ENCODE peak calls at places on chromosomes 2 and 18, in eight cellular contexts. D, H, E, G, N, L, U and P are unnamed samples.

GRCh38 chr2:238868067-238868524 is 20.2 kb downstream of the TWIST2 start:
- DNase-seq in D (no peak), H (no peak), E (no peak), G (peak; percentile 66), N (no peak), L (no peak), U (peak; percentile 71), P (no peak)

GRCh38 chr2:203594541-203594940 is 59.4 kb upstream of the RAPH1 start:
- DNase-seq in D (no peak), H (no peak), E (no peak), G (peak; percentile 45), N (no peak), L (no peak), U (no peak), P (no peak)

GRCh38 chr2:78913284-78913683 is 112.2 kb upstream of the REG3G start:
- DNase-seq in D (no peak), H (no peak), E (no peak), G (no peak), N (peak; percentile 9), L (no peak), U (no peak), P (no peak)

GRCh38 chr2:182766626-182767025 is 50.6 kb downstream of the DNAJC10 start:
- DNase-seq in D (no peak), H (no peak), E (no peak), G (no peak), N (no peak), L (no peak), U (no peak), P (no peak)

GRCh38 chr2:108535380-108535677 is 1.1 kb downstream of the LIMS1 start:
- DNase-seq in D (no peak), H (no peak), E (peak; percentile 19), G (peak; percentile 73), N (no peak), L (no peak), U (no peak), P (no peak)

GRCh38 chr18:48078448-48078847 is 148.0 kb upstream of the SMAD2 start:
- DNase-seq in D (no peak), H (no peak), E (no peak), G (no peak), N (no peak), L (no peak), U (no peak), P (no peak)

GRCh38 chr2:131641414-131642206 is 113.9 kb downstream of the CCDC74A start:
- DNase-seq in D (no peak), H (no peak), E (no peak), G (peak; percentile 44), N (no peak), L (no peak), U (no peak), P (no peak)

GRCh38 chr2:64230540-64230939 is 86.3 kb upstream of the PELI1 start:
- DNase-seq in D (no peak), H (no peak), E (no peak), G (no peak), N (no peak), L (no peak), U (no peak), P (no peak)

GRCh38 chr2:227461878-227462462 is 10.0 kb upstream of the AGFG1 start:
- DNase-seq in D (no peak), H (no peak), E (no peak), G (no peak), N (no peak), L (no peak), U (no peak), P (no peak)